ENCODE peak calls at places on chromosomes 13 and 19, in ten cellular contexts. One of them, this sample, is unnamed.

GRCh38 chr13:44278164-44278563 is 95.5 kb upstream of the SERP2 start:
- DNase-seq in upper lobe of right lung: no peak
- DNase-seq in osteoblast: no peak
- DNase-seq in pancreas: no peak
- DNase-seq in A549: no peak
- DNase-seq in transverse colon: no peak
- DNase-seq in right lobe of liver: peak; percentile 36
- DNase-seq in dorsolateral prefrontal cortex: no peak
- DNase-seq in right atrium auricular region: no peak
- DNase-seq in coronary artery: peak; percentile 43
- DNase-seq in this sample: no peak

GRCh38 chr13:40158218-40158617 is 502.8 kb downstream of the COG6 start:
- DNase-seq in upper lobe of right lung: no peak
- DNase-seq in osteoblast: no peak
- DNase-seq in pancreas: no peak
- DNase-seq in A549: no peak
- DNase-seq in transverse colon: no peak
- DNase-seq in right lobe of liver: no peak
- DNase-seq in dorsolateral prefrontal cortex: no peak
- DNase-seq in right atrium auricular region: no peak
- DNase-seq in coronary artery: no peak
- DNase-seq in this sample: no peak

GRCh38 chr19:35155441-35155840 is 906 bp downstream of the FXYD5 start:
- DNase-seq in upper lobe of right lung: no peak
- DNase-seq in osteoblast: peak; percentile 88
- DNase-seq in pancreas: peak; percentile 68
- DNase-seq in A549: no peak
- DNase-seq in transverse colon: no peak
- DNase-seq in right lobe of liver: no peak
- DNase-seq in dorsolateral prefrontal cortex: no peak
- DNase-seq in right atrium auricular region: no peak
- DNase-seq in coronary artery: no peak
- DNase-seq in this sample: no peak

GRCh38 chr13:99911965-99912566 is 59.5 kb downstream of the ZIC5 start:
- DNase-seq in upper lobe of right lung: no peak
- DNase-seq in osteoblast: no peak
- DNase-seq in pancreas: no peak
- DNase-seq in A549: no peak
- DNase-seq in transverse colon: no peak
- DNase-seq in right lobe of liver: no peak
- DNase-seq in dorsolateral prefrontal cortex: no peak
- DNase-seq in right atrium auricular region: no peak
- DNase-seq in coronary artery: no peak
- DNase-seq in this sample: no peak

GRCh38 chr19:31331536-31331935 is 17.7 kb downstream of the TSHZ3 start:
- DNase-seq in upper lobe of right lung: no peak
- DNase-seq in osteoblast: no peak
- DNase-seq in pancreas: no peak
- DNase-seq in A549: no peak
- DNase-seq in transverse colon: no peak
- DNase-seq in right lobe of liver: no peak
- DNase-seq in dorsolateral prefrontal cortex: no peak
- DNase-seq in right atrium auricular region: no peak
- DNase-seq in coronary artery: no peak
- DNase-seq in this sample: no peak

GRCh38 chr13:100454876-100455275 is 133.7 kb downstream of the GGACT start:
- DNase-seq in upper lobe of right lung: no peak
- DNase-seq in osteoblast: no peak
- DNase-seq in pancreas: no peak
- DNase-seq in A549: no peak
- DNase-seq in transverse colon: no peak
- DNase-seq in right lobe of liver: no peak
- DNase-seq in dorsolateral prefrontal cortex: no peak
- DNase-seq in right atrium auricular region: no peak
- DNase-seq in coronary artery: no peak
- DNase-seq in this sample: peak; percentile 71

GRCh38 chr19:43624933-43625332 is 5.5 kb upstream of the ZNF428 start:
- DNase-seq in upper lobe of right lung: peak; percentile 83
- DNase-seq in osteoblast: peak; percentile 84
- DNase-seq in pancreas: peak; percentile 74
- DNase-seq in A549: no peak
- DNase-seq in transverse colon: peak; percentile 82
- DNase-seq in right lobe of liver: peak; percentile 55
- DNase-seq in dorsolateral prefrontal cortex: no peak
- DNase-seq in right atrium auricular region: no peak
- DNase-seq in coronary artery: no peak
- DNase-seq in this sample: no peak

GRCh38 chr13:51326782-51327181 is 12.7 kb upstream of the SERPINE3 start:
- DNase-seq in upper lobe of right lung: no peak
- DNase-seq in osteoblast: no peak
- DNase-seq in pancreas: no peak
- DNase-seq in A549: no peak
- DNase-seq in transverse colon: no peak
- DNase-seq in right lobe of liver: no peak
- DNase-seq in dorsolateral prefrontal cortex: no peak
- DNase-seq in right atrium auricular region: no peak
- DNase-seq in coronary artery: no peak
- DNase-seq in this sample: no peak

GRCh38 chr19:1290699-1291651 is 5.3 kb downstream of the EFNA2 start:
- DNase-seq in upper lobe of right lung: no peak
- DNase-seq in osteoblast: peak; percentile 93
- DNase-seq in pancreas: peak; percentile 69
- DNase-seq in A549: no peak
- DNase-seq in transverse colon: peak; percentile 84
- DNase-seq in right lobe of liver: no peak
- DNase-seq in dorsolateral prefrontal cortex: no peak
- DNase-seq in right atrium auricular region: no peak
- DNase-seq in coronary artery: no peak
- DNase-seq in this sample: no peak

GRCh38 chr19:36140289-36141038 is 598 bp downstream of the CAPNS1 start:
- DNase-seq in upper lobe of right lung: no peak
- DNase-seq in osteoblast: peak; percentile 96
- DNase-seq in pancreas: peak; percentile 81
- DNase-seq in A549: peak; percentile 96
- DNase-seq in transverse colon: peak; percentile 53
- DNase-seq in right lobe of liver: peak; percentile 45
- DNase-seq in dorsolateral prefrontal cortex: no peak
- DNase-seq in right atrium auricular region: no peak
- DNase-seq in coronary artery: no peak
- DNase-seq in this sample: peak; percentile 65

GRCh38 chr19:16106121-16106520 is 5.6 kb upstream of the RAB8A start:
- DNase-seq in upper lobe of right lung: no peak
- DNase-seq in osteoblast: peak; percentile 88
- DNase-seq in pancreas: no peak
- DNase-seq in A549: no peak
- DNase-seq in transverse colon: peak; percentile 41
- DNase-seq in right lobe of liver: no peak
- DNase-seq in dorsolateral prefrontal cortex: no peak
- DNase-seq in right atrium auricular region: no peak
- DNase-seq in coronary artery: no peak
- DNase-seq in this sample: no peak

GRCh38 chr19:58468216-58468839 is 1.4 kb downstream of the ZNF324 start:
- DNase-seq in upper lobe of right lung: no peak
- DNase-seq in osteoblast: peak; percentile 84
- DNase-seq in pancreas: no peak
- DNase-seq in A549: no peak
- DNase-seq in transverse colon: no peak
- DNase-seq in right lobe of liver: no peak
- DNase-seq in dorsolateral prefrontal cortex: no peak
- DNase-seq in right atrium auricular region: no peak
- DNase-seq in coronary artery: no peak
- DNase-seq in this sample: no peak
- H3K4me3 ChIP-seq in upper lobe of right lung: no peak overlapping the region
- H3K4me3 ChIP-seq in osteoblast: peak overlapping the region; percentile 94
- H3K4me3 ChIP-seq in pancreas: no peak overlapping the region
- H3K4me3 ChIP-seq in A549: no peak overlapping the region
- H3K4me3 ChIP-seq in transverse colon: no peak overlapping the region
- H3K4me3 ChIP-seq in right lobe of liver: no peak overlapping the region
- H3K4me3 ChIP-seq in dorsolateral prefrontal cortex: no peak overlapping the region
- H3K4me3 ChIP-seq in right atrium auricular region: no peak overlapping the region
- H3K4me3 ChIP-seq in coronary artery: peak overlapping the region; percentile 82
- H3K4me3 ChIP-seq in this sample: no peak overlapping the region

GRCh38 chr13:78881746-78882145 is 222.8 kb upstream of the OBI1 start:
- DNase-seq in upper lobe of right lung: no peak
- DNase-seq in osteoblast: no peak
- DNase-seq in pancreas: no peak
- DNase-seq in A549: no peak
- DNase-seq in transverse colon: no peak
- DNase-seq in right lobe of liver: no peak
- DNase-seq in dorsolateral prefrontal cortex: no peak
- DNase-seq in right atrium auricular region: no peak
- DNase-seq in coronary artery: no peak
- DNase-seq in this sample: no peak

GRCh38 chr13:78876915-78877549 is 218.1 kb upstream of the OBI1 start:
- DNase-seq in upper lobe of right lung: no peak
- DNase-seq in osteoblast: no peak
- DNase-seq in pancreas: no peak
- DNase-seq in A549: no peak
- DNase-seq in transverse colon: no peak
- DNase-seq in right lobe of liver: no peak
- DNase-seq in dorsolateral prefrontal cortex: no peak
- DNase-seq in right atrium auricular region: no peak
- DNase-seq in coronary artery: no peak
- DNase-seq in this sample: no peak

GRCh38 chr13:78881054-78881453 is 222.1 kb upstream of the OBI1 start:
- DNase-seq in upper lobe of right lung: no peak
- DNase-seq in osteoblast: no peak
- DNase-seq in pancreas: no peak
- DNase-seq in A549: no peak
- DNase-seq in transverse colon: no peak
- DNase-seq in right lobe of liver: no peak
- DNase-seq in dorsolateral prefrontal cortex: no peak
- DNase-seq in right atrium auricular region: no peak
- DNase-seq in coronary artery: no peak
- DNase-seq in this sample: no peak

DNA sequence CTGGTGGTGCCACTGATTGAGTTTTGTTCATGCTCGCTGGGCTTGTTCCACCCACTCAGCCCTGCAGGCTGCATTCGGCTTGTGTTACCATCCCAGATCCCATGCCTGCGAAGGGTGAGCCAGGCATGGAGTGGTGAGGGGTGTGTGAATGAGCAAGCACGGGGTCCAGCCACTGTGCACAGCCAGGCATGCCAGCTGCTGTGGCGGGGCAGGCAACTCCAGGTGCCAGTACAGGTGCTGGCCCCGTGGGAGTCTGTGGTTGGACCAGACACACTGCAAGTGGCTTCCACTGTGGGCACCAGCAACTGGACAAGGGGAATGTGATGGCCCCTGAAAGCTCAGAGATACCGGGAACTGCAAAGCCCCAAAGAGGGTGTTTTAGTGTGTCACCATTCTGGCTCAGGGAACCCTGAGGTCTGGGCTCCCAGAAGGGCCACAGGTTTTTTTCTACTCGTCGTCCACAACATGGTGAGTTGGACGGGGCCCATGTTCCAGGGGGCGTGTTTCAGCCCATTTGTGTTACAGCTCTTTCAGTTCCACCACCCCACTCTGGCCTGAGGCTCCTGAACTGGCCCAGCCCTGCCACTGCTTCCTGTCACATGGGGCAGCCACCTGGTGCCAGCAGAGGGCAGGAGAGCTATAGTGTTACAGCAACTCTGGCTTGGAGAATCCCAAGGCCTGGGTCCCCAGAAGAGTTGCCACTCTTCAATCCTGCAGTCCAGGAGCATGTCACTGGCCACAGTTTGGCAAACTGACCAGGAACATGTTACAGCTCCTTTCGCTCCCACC is 217.0 kb upstream of the OBI1 start:
- DNase-seq in upper lobe of right lung: no peak
- DNase-seq in osteoblast: no peak
- DNase-seq in pancreas: peak; percentile 60
- DNase-seq in A549: no peak
- DNase-seq in transverse colon: no peak
- DNase-seq in right lobe of liver: peak; percentile 67
- DNase-seq in dorsolateral prefrontal cortex: no peak
- DNase-seq in right atrium auricular region: no peak
- DNase-seq in coronary artery: no peak
- DNase-seq in this sample: no peak
- TF ChIP-seq CTCF in upper lobe of right lung: no peak
- TF ChIP-seq CTCF in osteoblast: no peak
- TF ChIP-seq CTCF in pancreas: no peak
- TF ChIP-seq CTCF in A549: no peak
- TF ChIP-seq CTCF in transverse colon: no peak
- TF ChIP-seq CTCF in right lobe of liver: peak; percentile 57
- TF ChIP-seq CTCF in dorsolateral prefrontal cortex: no peak
- TF ChIP-seq CTCF in right atrium auricular region: no peak
- TF ChIP-seq CTCF in coronary artery: no peak
- TF ChIP-seq CTCF in this sample: no peak

GRCh38 chr19:13037161-13037560 is 41.9 kb downstream of the NFIX start:
- DNase-seq in upper lobe of right lung: no peak
- DNase-seq in osteoblast: peak; percentile 95
- DNase-seq in pancreas: no peak
- DNase-seq in A549: no peak
- DNase-seq in transverse colon: no peak
- DNase-seq in right lobe of liver: no peak
- DNase-seq in dorsolateral prefrontal cortex: no peak
- DNase-seq in right atrium auricular region: no peak
- DNase-seq in coronary artery: no peak
- DNase-seq in this sample: peak; percentile 79
- H3K4me3 ChIP-seq in upper lobe of right lung: no peak overlapping the region
- H3K4me3 ChIP-seq in osteoblast: peak overlapping the region; percentile 38
- H3K4me3 ChIP-seq in pancreas: no peak overlapping the region
- H3K4me3 ChIP-seq in A549: no peak overlapping the region
- H3K4me3 ChIP-seq in transverse colon: no peak overlapping the region
- H3K4me3 ChIP-seq in right lobe of liver: no peak overlapping the region
- H3K4me3 ChIP-seq in dorsolateral prefrontal cortex: no peak overlapping the region
- H3K4me3 ChIP-seq in right atrium auricular region: no peak overlapping the region
- H3K4me3 ChIP-seq in coronary artery: peak overlapping the region; percentile 46
- H3K4me3 ChIP-seq in this sample: no peak overlapping the region

GRCh38 chr19:5804516-5805464 is at the start of gene NRTN:
- DNase-seq in upper lobe of right lung: peak; percentile 74
- DNase-seq in osteoblast: no peak
- DNase-seq in pancreas: peak; percentile 88
- DNase-seq in A549: peak; percentile 44
- DNase-seq in transverse colon: peak; percentile 67
- DNase-seq in right lobe of liver: peak; percentile 66
- DNase-seq in dorsolateral prefrontal cortex: no peak
- DNase-seq in right atrium auricular region: no peak
- DNase-seq in coronary artery: no peak
- DNase-seq in this sample: no peak
- TF ChIP-seq CTCF in upper lobe of right lung: no peak
- TF ChIP-seq CTCF in osteoblast: no peak
- TF ChIP-seq CTCF in pancreas: no peak
- TF ChIP-seq CTCF in A549: no peak
- TF ChIP-seq CTCF in transverse colon: no peak
- TF ChIP-seq CTCF in right lobe of liver: no peak
- TF ChIP-seq CTCF in dorsolateral prefrontal cortex: no peak
- TF ChIP-seq CTCF in right atrium auricular region: no peak
- TF ChIP-seq CTCF in coronary artery: no peak
- TF ChIP-seq CTCF in this sample: no peak

GRCh38 chr19:17225051-17225450 is 975 bp upstream of the OCEL1 start:
- DNase-seq in upper lobe of right lung: no peak
- DNase-seq in osteoblast: no peak
- DNase-seq in pancreas: no peak
- DNase-seq in A549: no peak
- DNase-seq in transverse colon: no peak
- DNase-seq in right lobe of liver: no peak
- DNase-seq in dorsolateral prefrontal cortex: no peak
- DNase-seq in right atrium auricular region: no peak
- DNase-seq in coronary artery: no peak
- DNase-seq in this sample: no peak
- H3K4me3 ChIP-seq in upper lobe of right lung: no peak overlapping the region
- H3K4me3 ChIP-seq in osteoblast: no peak overlapping the region
- H3K4me3 ChIP-seq in pancreas: peak overlapping the region; percentile 65
- H3K4me3 ChIP-seq in A549: no peak overlapping the region
- H3K4me3 ChIP-seq in transverse colon: peak overlapping the region; percentile 88
- H3K4me3 ChIP-seq in right lobe of liver: no peak overlapping the region
- H3K4me3 ChIP-seq in dorsolateral prefrontal cortex: no peak overlapping the region
- H3K4me3 ChIP-seq in right atrium auricular region: no peak overlapping the region
- H3K4me3 ChIP-seq in coronary artery: no peak overlapping the region
- H3K4me3 ChIP-seq in this sample: no peak overlapping the region